ENCODE peak calls at places on chromosome 16, in seven cellular contexts. C is OCI-LY7; H is NCI-H510A treated with DMSO at 0.1 percent for 48 hours; X is AG09309; S is HFFc6; M is astrocyte; B is stimulated activated CD8-positive, alpha-beta memory T cell treated with anti-CD3 and anti-CD28 coated beads, Interleukin-2, amount 100 ng/mL, for 48 hours. Y is an unnamed sample.

GRCh38 chr16:4924593-4925378 is 12.2 kb downstream of the PPL start:
- DNase-seq in C (no peak), S (no peak), M (no peak), X (no peak), H (no peak), B (no peak), Y (no peak)

GRCh38 chr16:27365142-27366089 is 36.6 kb upstream of the IL21R start:
- DNase-seq in X (no peak), B (no peak), C (no peak), S (peak), M (peak), H (no peak), Y (no peak)

GRCh38 chr16:30926333-30926811 is 3.0 kb downstream of the FBXL19 start:
- DNase-seq in X (no peak), H (no peak), M (no peak), C (no peak), S (no peak), B (no peak), Y (no peak)

GRCh38 chr16:30065943-30066881 is 652 bp downstream of the ALDOA start:
- DNase-seq in M (peak), C (peak), X (no peak), H (no peak), B (peak), S (no peak), Y (no peak)

GRCh38 chr16:49854227-49855203 is 1.4 kb downstream of the ZNF423 start:
- DNase-seq in B (no peak), C (peak), M (no peak), H (peak), X (no peak), S (no peak), Y (no peak)

GRCh38 chr16:71524566-71525553 is 1.4 kb upstream of the CHST4 start:
- DNase-seq in C (no peak), M (no peak), S (no peak), X (no peak), B (no peak), H (no peak), Y (no peak)

GRCh38 chr16:48386559-48387312 is 1.5 kb upstream of the SIAH1 start:
- DNase-seq in M (no peak), X (no peak), H (no peak), C (no peak), B (no peak), S (no peak), Y (no peak)

GRCh38 chr16:67277294-67277998 is 1.9 kb upstream of the PLEKHG4 start:
- DNase-seq in B (peak), C (no peak), X (peak), M (peak), S (peak), H (no peak), Y (no peak)

GRCh38 chr16:5820472-5820871 is 722.9 kb upstream of the EEF2KMT start:
- DNase-seq in B (no peak), S (no peak), C (no peak), M (peak), X (no peak), H (no peak), Y (no peak)

GRCh38 chr16:2814757-2815298 is 2.2 kb upstream of the PRSS21 start:
- DNase-seq in H (no peak), X (no peak), M (no peak), S (no peak), C (no peak), B (no peak), Y (no peak)

GRCh38 chr16:576197-576822 is 6.5 kb downstream of the PIGQ start:
- DNase-seq in S (no peak), H (no peak), C (no peak), X (no peak), B (no peak), M (no peak), Y (no peak)

GRCh38 chr16:23301251-23302044 is 654 bp upstream of the SCNN1B start:
- DNase-seq in X (no peak), C (no peak), B (no peak), M (no peak), H (no peak), S (no peak), Y (no peak)

GRCh38 chr16:578870-579405 is 9.2 kb downstream of the PIGQ start:
- DNase-seq in B (peak), X (no peak), C (peak), M (peak), H (peak), S (no peak), Y (peak)

GRCh38 chr16:10256855-10257641 is 74.8 kb upstream of the GRIN2A start:
- DNase-seq in S (no peak), C (peak), B (peak), M (no peak), H (peak), X (no peak), Y (peak)

GRCh38 chr16:27515874-27516353 is 33.8 kb downstream of the GTF3C1 start:
- DNase-seq in C (peak), X (no peak), B (peak), H (peak), M (no peak), S (peak), Y (peak)

GRCh38 chr16:90044111-90044551 is 24.9 kb upstream of the DBNDD1 start:
- DNase-seq in X (no peak), C (no peak), H (no peak), M (peak), S (no peak), B (no peak), Y (no peak)